ENCODE peak calls at places on chromosomes 5 and 9, in nine cellular contexts. A, R, O, H, Y, N, U, L and J are unnamed samples.
A peak's percentile ranks its signal among the peaks of the same experiment; 100 is the strongest.

GRCh38 chr5:80008945-80009344 is 17.9 kb upstream of the MTX3 start:
- DNase-seq in N (no peak), A (no peak), U (no peak), R (no peak), L (no peak), Y (no peak), H (no peak), O (no peak), J (no peak)

GRCh38 chr9:23659346-23660006 is 166.6 kb downstream of the ELAVL2 start:
- DNase-seq in Y (no peak), N (no peak), O (no peak), L (no peak), H (no peak), A (no peak), R (no peak), U (no peak), J (no peak)

GRCh38 chr9:110255064-110255416 is 1.3 kb downstream of the TXN start:
- DNase-seq in L (no peak), Y (no peak), N (no peak), R (peak; percentile 36), U (no peak), O (no peak), A (no peak), H (no peak), J (no peak)

GRCh38 chr5:137521246-137521645 is 22.1 kb upstream of the SPOCK1 start:
- DNase-seq in O (no peak), U (no peak), Y (no peak), L (no peak), R (no peak), N (no peak), H (no peak), A (no peak), J (no peak)

GRCh38 chr9:69945671-69946141 is 97.9 kb upstream of the MAMDC2 start:
- DNase-seq in H (no peak), O (no peak), L (peak; percentile 39), N (peak; percentile 23), R (no peak), A (peak; percentile 77), U (no peak), Y (peak; percentile 69), J (no peak)

GRCh38 chr5:132385321-132386105 is 16.0 kb downstream of the SLC22A5 start:
- DNase-seq in H (peak; percentile 62), N (peak; percentile 75), A (peak; percentile 68), U (peak; percentile 50), L (peak; percentile 61), Y (peak; percentile 57), O (peak; percentile 52), R (peak; percentile 80), J (peak; percentile 21)

GRCh38 chr9:13863112-13863511 is 450.8 kb downstream of the NFIB start:
- DNase-seq in R (no peak), Y (no peak), N (no peak), O (no peak), L (no peak), U (no peak), H (no peak), A (no peak), J (no peak)

GRCh38 chr5:169367861-169368260 is 66.9 kb upstream of the SLIT3 start:
- DNase-seq in R (no peak), U (no peak), H (no peak), A (no peak), Y (no peak), L (no peak), N (peak; percentile 35), O (no peak), J (no peak)

GRCh38 chr5:3031733-3032378 is 280.4 kb upstream of the IRX2 start:
- DNase-seq in H (no peak), A (no peak), R (no peak), O (no peak), U (no peak), L (no peak), N (no peak), Y (no peak), J (no peak)

GRCh38 chr9:6922124-6922676 is 164.4 kb downstream of the KDM4C start:
- DNase-seq in A (no peak), H (no peak), U (no peak), N (no peak), L (no peak), Y (no peak), O (no peak), R (no peak), J (no peak)

GRCh38 chr5:26945881-26946280 is 92.5 kb downstream of the CDH9 start:
- DNase-seq in U (no peak), H (no peak), O (no peak), R (no peak), Y (no peak), L (no peak), N (no peak), A (no peak), J (no peak)

GRCh38 chr9:19769213-19769612 is 19.6 kb downstream of the SLC24A2 start:
- DNase-seq in H (no peak), Y (peak; percentile 1), A (no peak), L (no peak), U (no peak), O (no peak), N (peak; percentile 50), R (no peak), J (no peak)

GRCh38 chr5:68499952-68500351 is 284.4 kb downstream of the PIK3R1 start:
- DNase-seq in H (no peak), Y (no peak), A (peak; percentile 71), O (no peak), N (no peak), L (no peak), U (no peak), R (no peak), J (no peak)

GRCh38 chr5:95923918-95924559 is 37.6 kb downstream of the ELL2 start:
- DNase-seq in R (no peak), U (no peak), H (no peak), N (no peak), O (no peak), Y (no peak), L (no peak), A (no peak), J (no peak)

GRCh38 chr5:83474170-83474796 is 2.7 kb downstream of the VCAN start:
- DNase-seq in R (peak; percentile 52), Y (peak; percentile 83), H (peak; percentile 86), L (peak; percentile 69), A (peak; percentile 75), O (peak; percentile 30), U (no peak), N (peak; percentile 95), J (peak; percentile 70)

GRCh38 chr5:145158654-145159199 is 676.4 kb downstream of the PRELID2 start:
- DNase-seq in H (no peak), R (no peak), Y (no peak), L (no peak), A (no peak), O (no peak), U (no peak), N (no peak), J (no peak)

GRCh38 chr9:33082538-33083326 is 6.3 kb upstream of the SMU1 start:
- DNase-seq in N (no peak), H (no peak), A (no peak), O (no peak), U (no peak), L (no peak), R (peak; percentile 42), Y (no peak), J (no peak)

GRCh38 chr9:116238225-116238624 is 84.6 kb downstream of the PAPPA start:
- DNase-seq in A (peak; percentile 84), L (no peak), R (no peak), H (no peak), Y (peak; percentile 68), N (peak; percentile 69), U (no peak), O (no peak), J (no peak)

GRCh38 chr5:119961993-119962392 is 332.6 kb downstream of the FAM170A start:
- DNase-seq in Y (no peak), O (no peak), U (no peak), H (no peak), A (no peak), L (no peak), N (no peak), R (no peak), J (no peak)

GRCh38 chr9:119026120-119026519 is 343.1 kb downstream of the BRINP1 start:
- DNase-seq in H (no peak), L (peak; percentile 15), O (no peak), Y (no peak), U (no peak), A (no peak), R (no peak), N (peak; percentile 11), J (no peak)

GRCh38 chr5:81336528-81336927 is 35.1 kb downstream of the ZCCHC9 start:
- DNase-seq in U (no peak), Y (no peak), H (no peak), L (no peak), R (no peak), N (no peak), A (no peak), O (no peak), J (no peak)

GRCh38 chr5:13814293-13814692 is 130.2 kb downstream of the DNAH5 start:
- DNase-seq in H (no peak), L (no peak), N (peak; percentile 34), R (no peak), A (no peak), U (no peak), O (no peak), Y (no peak), J (no peak)

GRCh38 chr5:87399720-87400119 is 13.0 kb downstream of the CCNH start:
- DNase-seq in A (no peak), Y (no peak), N (no peak), U (no peak), H (no peak), O (no peak), R (no peak), L (no peak), J (no peak)

GRCh38 chr5:135140805-135141204 is 106.8 kb upstream of the PITX1 start:
- DNase-seq in L (no peak), R (no peak), O (no peak), U (no peak), H (no peak), Y (peak; percentile 83), N (peak; percentile 99), A (peak; percentile 26), J (no peak)

GRCh38 chr5:65062684-65063083 is 294.0 kb downstream of the CWC27 start:
- DNase-seq in H (no peak), U (no peak), A (peak; percentile 73), R (no peak), N (peak; percentile 81), O (no peak), L (peak; percentile 21), Y (peak; percentile 91), J (no peak)

GRCh38 chr9:18684608-18685317 is 210.8 kb downstream of the ADAMTSL1 start:
- DNase-seq in Y (no peak), O (no peak), L (no peak), R (no peak), U (no peak), H (no peak), N (no peak), A (no peak), J (no peak)

GRCh38 chr5:114407783-114408182 is 45.9 kb downstream of the KCNN2 start:
- DNase-seq in O (no peak), Y (no peak), H (no peak), A (no peak), R (no peak), L (no peak), U (no peak), N (no peak), J (no peak)

GRCh38 chr9:30075451-30076199 is 2308.8 kb upstream of the ACO1 start:
- DNase-seq in R (peak; percentile 71), Y (no peak), O (peak; percentile 1), N (peak; percentile 90), H (no peak), U (peak; percentile 11), L (no peak), A (no peak), J (no peak)

GRCh38 chr5:113109344-113109743 is 132.7 kb downstream of the DCP2 start:
- DNase-seq in U (no peak), R (no peak), N (no peak), A (no peak), L (no peak), Y (no peak), O (no peak), H (no peak), J (no peak)